ENCODE peak calls at places on chromosomes 11 and 22, in eight cellular contexts. X, H, G, U, L, I, P and B are unnamed samples.

GRCh38 chr11:32053151-32053550 is 37.7 kb upstream of the RCN1 start:
- DNase-seq in G (no peak), I (no peak), H (no peak), L (no peak), U (no peak), X (no peak), P (no peak), B (no peak)

GRCh38 chr11:69562816-69563215 is 78.1 kb upstream of the CCND1 start:
- DNase-seq in X (no peak), L (no peak), I (no peak), P (no peak), G (no peak), H (no peak), U (no peak), B (no peak)

GRCh38 chr11:100592619-100593309 is 94.3 kb upstream of the ARHGAP42 start:
- DNase-seq in L (no peak), H (no peak), U (peak; percentile 51), P (no peak), I (no peak), G (no peak), X (no peak), B (no peak)

GRCh38 chr11:69640995-69641581 is at the start of gene CCND1:
- DNase-seq in H (peak; percentile 83), U (peak; percentile 94), X (peak; percentile 84), P (peak; percentile 64), G (peak; percentile 95), L (peak; percentile 72), I (peak; percentile 94), B (peak; percentile 81)

GRCh38 chr22:46776876-46777608 is 14.6 kb downstream of the TBC1D22A start:
- DNase-seq in G (no peak), U (no peak), X (no peak), I (no peak), H (no peak), P (no peak), L (no peak), B (no peak)

GRCh38 chr11:9302448-9302847 is 11.9 kb downstream of the TMEM41B start:
- DNase-seq in X (no peak), L (no peak), P (no peak), U (peak; percentile 59), G (no peak), I (no peak), H (no peak), B (no peak)

GRCh38 chr11:92861641-92862040 is 107.8 kb upstream of the MTNR1B start:
- DNase-seq in I (no peak), P (no peak), X (no peak), G (no peak), H (no peak), L (no peak), U (no peak), B (no peak)

GRCh38 chr11:128872094-128872493 is 5.0 kb upstream of the KCNJ1 start:
- DNase-seq in X (no peak), H (no peak), P (no peak), I (no peak), G (no peak), U (no peak), L (no peak), B (no peak)

GRCh38 chr11:121086866-121087265 is 14.2 kb upstream of the TECTA start:
- DNase-seq in I (peak; percentile 11), X (no peak), G (no peak), H (no peak), U (peak; percentile 19), L (no peak), P (no peak), B (no peak)

GRCh38 chr22:39384750-39385480 is 14.7 kb upstream of the TAB1 start:
- DNase-seq in I (peak; percentile 45), L (no peak), P (no peak), H (no peak), X (no peak), U (peak; percentile 28), G (peak; percentile 60), B (peak; percentile 35)

GRCh38 chr11:119356349-119357031 is 10.0 kb upstream of the MFRP start:
- DNase-seq in U (peak; percentile 66), L (peak; percentile 93), I (peak; percentile 73), X (peak; percentile 92), P (peak; percentile 32), H (no peak), G (peak; percentile 70), B (peak; percentile 85)

GRCh38 chr11:57874981-57875380 is 113.4 kb downstream of the CTNND1 start:
- DNase-seq in X (no peak), L (no peak), P (no peak), G (no peak), U (no peak), I (no peak), H (no peak), B (no peak)

GRCh38 chr22:20204821-20205220 is 54.0 kb upstream of the CCDC188 start:
- DNase-seq in X (no peak), I (peak; percentile 9), P (no peak), U (no peak), H (no peak), G (no peak), L (no peak), B (no peak)

GRCh38 chr22:20205964-20206708 is 55.3 kb upstream of the CCDC188 start:
- DNase-seq in I (peak; percentile 75), H (no peak), X (peak; percentile 80), L (peak; percentile 74), U (peak; percentile 63), P (peak; percentile 54), G (peak; percentile 75), B (no peak)

GRCh38 chr22:20207277-20208025 is 56.6 kb upstream of the CCDC188 start:
- DNase-seq in P (no peak), X (no peak), H (no peak), U (no peak), I (no peak), L (no peak), G (no peak), B (no peak)

GRCh38 chr22:20205464-20205963 is 54.7 kb upstream of the CCDC188 start:
- DNase-seq in L (no peak), U (no peak), G (no peak), I (no peak), H (no peak), P (no peak), X (no peak), B (no peak)

GRCh38 chr22:20206709-20207215 is 55.9 kb upstream of the CCDC188 start:
- DNase-seq in X (peak; percentile 48), G (peak; percentile 17), I (peak; percentile 8), H (no peak), U (peak; percentile 22), L (no peak), P (peak; percentile 27), B (no peak)
- TF ChIP-seq CTCF in X (no peak), G (no peak), I (no peak), H (no peak), U (no peak), L (no peak), P (peak; percentile 29), B (no peak)

GRCh38 chr11:114439229-114440120 is at the start of gene REXO2:
- DNase-seq in G (peak; percentile 93), X (peak; percentile 93), U (peak; percentile 93), P (peak; percentile 95), H (peak; percentile 83), I (peak; percentile 97), L (peak; percentile 98), B (peak; percentile 83)
- TF ChIP-seq CTCF in G (no peak), X (no peak), U (peak; percentile 51), P (peak; percentile 40), H (peak; percentile 2), I (peak; percentile 32), L (peak; percentile 23), B (peak; percentile 55)

DNA sequence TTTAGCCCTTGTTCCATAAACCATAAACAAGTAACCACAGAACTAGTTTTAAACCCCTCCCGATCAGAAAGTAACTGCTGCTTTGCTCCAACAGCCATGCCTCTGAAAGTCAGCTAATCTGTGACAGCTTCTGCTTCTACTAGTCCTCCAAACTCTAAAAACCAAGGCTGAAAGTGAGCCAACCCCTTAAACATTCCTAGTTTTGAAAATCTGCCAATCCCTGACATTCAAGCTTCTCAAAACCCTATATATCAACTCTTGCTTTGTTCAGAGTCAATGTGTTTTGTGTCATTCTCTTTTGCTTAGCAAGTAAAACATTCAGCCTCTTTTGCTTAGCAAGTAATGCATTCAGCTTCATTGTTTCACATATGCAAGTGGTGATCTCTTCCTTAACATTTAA is 56.9 kb downstream of the ATG16L2 start:
- DNase-seq in X (no peak), U (peak; percentile 38), P (no peak), I (peak; percentile 36), G (no peak), L (no peak), H (no peak), B (no peak)
- TF ChIP-seq CTCF in X (no peak), U (no peak), P (no peak), I (no peak), G (no peak), L (no peak), H (no peak), B (no peak)

DNA sequence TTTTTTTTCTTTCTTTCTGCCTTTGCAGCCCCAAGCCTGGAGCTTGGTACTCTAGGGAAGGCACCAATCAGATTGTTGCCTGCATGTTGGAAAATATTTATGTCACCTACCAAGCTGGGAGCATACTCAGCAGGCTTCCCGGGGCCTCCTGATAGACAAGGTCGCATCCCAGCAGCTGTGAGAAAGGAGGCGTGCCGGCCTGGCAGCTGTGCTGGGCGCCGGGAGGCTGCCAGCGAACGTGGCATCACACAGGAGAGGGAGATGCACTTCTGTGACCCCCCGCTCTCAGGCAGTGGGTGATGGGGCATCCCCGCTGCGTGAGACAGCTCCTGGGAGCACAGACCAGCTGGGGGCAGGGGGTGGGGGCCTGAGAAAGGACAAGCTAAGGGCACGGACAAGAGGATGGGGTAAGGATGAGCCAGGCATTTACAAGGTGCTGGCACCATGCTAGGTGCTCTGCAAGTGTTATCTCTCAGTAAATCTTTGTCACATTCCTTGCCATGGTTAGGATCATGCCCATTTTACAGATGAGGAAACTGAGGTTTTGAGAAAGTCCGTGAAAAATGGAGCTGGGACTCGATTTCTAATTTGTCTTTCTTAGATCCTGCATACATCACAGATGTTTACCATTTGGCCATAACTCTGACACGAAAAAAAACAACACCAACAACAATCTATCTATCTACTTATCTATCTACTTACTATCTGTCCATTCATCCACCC is 429.5 kb downstream of the MIAT start:
- DNase-seq in I (no peak), H (no peak), L (no peak), P (no peak), U (no peak), G (no peak), X (no peak), B (no peak)
- TF ChIP-seq CTCF in I (no peak), H (no peak), L (no peak), P (no peak), U (no peak), G (no peak), X (no peak), B (no peak)

GRCh38 chr22:19559324-19559811 is 35.2 kb upstream of the CLDN5 start:
- DNase-seq in U (no peak), X (no peak), P (no peak), G (no peak), H (no peak), L (no peak), I (no peak), B (no peak)
- TF ChIP-seq CTCF in U (no peak), X (no peak), P (no peak), G (no peak), H (no peak), L (no peak), I (no peak), B (no peak)

GRCh38 chr11:79400717-79401330 is 40.0 kb downstream of the TENM4 start:
- DNase-seq in U (peak; percentile 25), H (no peak), L (no peak), I (peak; percentile 48), X (peak; percentile 32), P (peak; percentile 24), G (peak; percentile 34), B (peak; percentile 41)
- TF ChIP-seq CTCF in U (peak; percentile 63), H (peak; percentile 78), L (peak; percentile 46), I (peak; percentile 80), X (peak; percentile 68), P (peak; percentile 39), G (peak; percentile 50), B (peak; percentile 68)